ENCODE peak calls at places on chromosomes 12 and 14, in six cellular contexts. Y is GM13976, K is NCI-H1092, G is islet precursor cell, P is M059J, H is activated T-cell treated with anti-CD3 and anti-CD28 coated beads for 24 hours. S is an unnamed sample.

GRCh38 chr12:52335598-52336262 is 14.5 kb upstream of the KRT83 start:
- DNase-seq in Y (no peak), K (peak), G (no peak), P (no peak), H (no peak), S (no peak)

GRCh38 chr14:80172380-80173055 is 38.8 kb downstream of the DIO2 start:
- DNase-seq in Y (no peak), K (no peak), G (no peak), P (peak), H (no peak), S (no peak)

GRCh38 chr12:113844495-113845175 is 121.5 kb downstream of the RBM19 start:
- DNase-seq in Y (no peak), K (peak), G (no peak), P (no peak), H (no peak), S (no peak)

GRCh38 chr12:125132698-125133400 is 67.6 kb downstream of the AACS start:
- DNase-seq in Y (no peak), K (no peak), G (no peak), P (peak), H (no peak), S (no peak)

GRCh38 chr12:56818629-56819028 is 55.5 kb downstream of the HSD17B6 start:
- DNase-seq in Y (no peak), K (no peak), G (no peak), P (no peak), H (no peak), S (no peak)

GRCh38 chr12:5155866-5156265 is 112.2 kb downstream of the KCNA5 start:
- DNase-seq in Y (no peak), K (no peak), G (no peak), P (no peak), H (no peak), S (no peak)

GRCh38 chr12:47276253-47277070 is 196.7 kb upstream of the AMIGO2 start:
- DNase-seq in Y (peak), K (no peak), G (peak), P (peak), H (peak), S (peak)

GRCh38 chr12:54991161-54991991 is 6.8 kb upstream of the TESPA1 start:
- DNase-seq in Y (peak), K (no peak), G (no peak), P (no peak), H (peak), S (peak)